ENCODE peak calls at places on chromosome 19, in four cellular contexts. N, V, K and F are unnamed samples.

GRCh38 chr19:39166571-39167391 is 30.0 kb upstream of the NCCRP1 start:
- DNase-seq in N (no peak), V (no peak), K (no peak), F (no peak)

GRCh38 chr19:31408460-31409124 is 59.4 kb upstream of the TSHZ3 start:
- DNase-seq in N (no peak), V (no peak), K (peak), F (no peak)

GRCh38 chr19:12555456-12555930 is 4.2 kb upstream of the ZNF564 start:
- DNase-seq in N (no peak), V (no peak), K (no peak), F (no peak)

GRCh38 chr19:44696939-44697669 is 1.8 kb upstream of the CEACAM16 start:
- DNase-seq in N (no peak), V (no peak), K (no peak), F (no peak)

GRCh38 chr19:55490478-55491436 is 2.5 kb downstream of the SSC5D start:
- DNase-seq in N (no peak), V (no peak), K (no peak), F (no peak)

GRCh38 chr19:50551713-50552187 is 16.5 kb downstream of the LRRC4B start:
- DNase-seq in N (no peak), V (no peak), K (no peak), F (no peak)

GRCh38 chr19:5645409-5645808 is 22.5 kb downstream of the SAFB start:
- DNase-seq in N (no peak), V (no peak), K (no peak), F (no peak)

GRCh38 chr19:19948800-19949199 is 48.1 kb downstream of the ZNF93 start:
- DNase-seq in N (no peak), V (no peak), K (no peak), F (no peak)

GRCh38 chr19:45471116-45471865 is 3.5 kb downstream of the FOSB start:
- DNase-seq in N (no peak), V (no peak), K (no peak), F (no peak)

GRCh38 chr19:49056101-49056901 is 1.2 kb downstream of the CGB7 start:
- DNase-seq in N (peak), V (peak), K (peak), F (peak)

GRCh38 chr19:47002853-47003610 is 16.6 kb upstream of the NPAS1 start:
- DNase-seq in N (no peak), V (no peak), K (no peak), F (no peak)

GRCh38 chr19:4732680-4733114 is 9.1 kb upstream of the DPP9 start:
- DNase-seq in N (peak), V (peak), K (no peak), F (no peak)

GRCh38 chr19:46901701-46902401 is 41.1 kb downstream of the ARHGAP35 start:
- DNase-seq in N (no peak), V (no peak), K (no peak), F (no peak)

GRCh38 chr19:54354761-54355160 is 10.0 kb downstream of the LAIR1 start:
- DNase-seq in N (no peak), V (no peak), K (no peak), F (no peak)

GRCh38 chr19:5048727-5049553 is 80.0 kb downstream of the KDM4B start:
- DNase-seq in N (no peak), V (no peak), K (peak), F (peak)

GRCh38 chr19:10091370-10091687 is 5.2 kb downstream of the SHFL start:
- DNase-seq in N (no peak), V (no peak), K (no peak), F (no peak)

GRCh38 chr19:33799507-33799906 is 2.8 kb downstream of the KCTD15 start:
- DNase-seq in N (no peak), V (no peak), K (no peak), F (no peak)

GRCh38 chr19:31347828-31348314 is 1.4 kb downstream of the TSHZ3 start:
- DNase-seq in N (no peak), V (no peak), K (no peak), F (no peak)

GRCh38 chr19:17572640-17573039 is 17.2 kb downstream of the COLGALT1 start:
- DNase-seq in N (no peak), V (no peak), K (no peak), F (no peak)

GRCh38 chr19:14116525-14116917 is 1.0 kb downstream of the PRKACA start:
- DNase-seq in N (no peak), V (no peak), K (no peak), F (no peak)

GRCh38 chr19:35882074-35882832 is 13.9 kb downstream of the APLP1 start:
- DNase-seq in N (peak), V (no peak), K (peak), F (no peak)

GRCh38 chr19:38095411-38096308 is 128.4 kb downstream of the DPF1 start:
- DNase-seq in N (peak), V (peak), K (peak), F (peak)

GRCh38 chr19:7083076-7083956 is 13.8 kb downstream of the ZNF557 start:
- DNase-seq in N (no peak), V (no peak), K (peak), F (no peak)

GRCh38 chr19:49407079-49407478 is 16.2 kb downstream of the PTH2 start:
- DNase-seq in N (no peak), V (no peak), K (no peak), F (no peak)

GRCh38 chr19:3082331-3082730 is 11.8 kb upstream of the GNA11 start:
- DNase-seq in N (no peak), V (no peak), K (no peak), F (no peak)

GRCh38 chr19:29626386-29626785 is 20.3 kb downstream of the POP4 start:
- DNase-seq in N (no peak), V (no peak), K (no peak), F (no peak)

GRCh38 chr19:14347999-14348889 is 33.0 kb upstream of the ADGRE5 start:
- DNase-seq in N (no peak), V (peak), K (no peak), F (peak)

GRCh38 chr19:13215572-13216380 is 65.6 kb downstream of the IER2 start:
- DNase-seq in N (no peak), V (no peak), K (no peak), F (no peak)

GRCh38 chr19:38731654-38732301 is 12.5 kb downstream of the CAPN12 start:
- DNase-seq in N (no peak), V (no peak), K (no peak), F (peak)

GRCh38 chr19:38898788-38899446 is 501 bp downstream of the SIRT2 start:
- DNase-seq in N (no peak), V (no peak), K (peak), F (no peak)

GRCh38 chr19:52211203-52211602 is 21.4 kb downstream of the PPP2R1A start:
- DNase-seq in N (no peak), V (no peak), K (no peak), F (no peak)

GRCh38 chr19:36819130-36819630 is 19.0 kb downstream of the ZNF790 start:
- DNase-seq in N (no peak), V (no peak), K (no peak), F (no peak)

GRCh38 chr19:55179570-55180484 is at the start of gene SYT5:
- DNase-seq in N (no peak), V (peak), K (no peak), F (no peak)

GRCh38 chr19:12975221-12975756 is 5.9 kb downstream of the DAND5 start:
- DNase-seq in N (no peak), V (no peak), K (no peak), F (no peak)

GRCh38 chr19:4474504-4475136 is 2.5 kb downstream of the HDGFL2 start:
- DNase-seq in N (no peak), V (no peak), K (peak), F (no peak)

GRCh38 chr19:18167975-18168645 is 5.5 kb upstream of the IFI30 start:
- DNase-seq in N (no peak), V (no peak), K (peak), F (no peak)

DNA sequence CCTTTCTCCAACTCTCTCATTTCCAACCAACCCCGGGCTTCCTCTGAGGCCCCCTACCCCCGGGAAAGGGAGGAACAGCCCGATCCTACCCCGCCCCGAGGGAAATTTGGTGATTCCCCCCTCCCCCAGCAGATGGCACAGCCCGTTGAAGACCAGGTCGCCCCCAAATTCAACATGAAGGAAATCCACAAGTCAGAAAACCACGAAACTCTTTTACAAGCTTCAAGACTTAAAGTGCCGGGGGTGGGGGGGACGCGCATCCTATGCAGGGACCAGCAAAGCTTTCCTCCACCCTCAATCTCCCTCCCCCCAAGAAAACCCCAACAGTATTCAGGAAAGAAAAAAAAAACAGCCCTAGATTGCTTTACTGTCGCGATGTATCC is 1.8 kb downstream of the TCF3 start:
- DNase-seq in N (no peak), V (no peak), K (no peak), F (no peak)
- TF ChIP-seq CTCF in N (peak), V (no peak), K (peak), F (no peak)

GRCh38 chr19:1189419-1189818 is 15.4 kb upstream of the SBNO2 start:
- DNase-seq in N (peak), V (peak), K (no peak), F (no peak)
- TF ChIP-seq CTCF in N (no peak), V (no peak), K (no peak), F (no peak)

GRCh38 chr19:8617984-8618383 is 7.5 kb upstream of the ADAMTS10 start:
- DNase-seq in N (no peak), V (no peak), K (no peak), F (no peak)
- TF ChIP-seq CTCF in N (no peak), V (no peak), K (no peak), F (no peak)

GRCh38 chr19:40234429-40235237 is 8.1 kb upstream of the CCNP start:
- DNase-seq in N (no peak), V (no peak), K (no peak), F (no peak)

GRCh38 chr19:40236026-40236355 is 9.5 kb upstream of the CCNP start:
- DNase-seq in N (no peak), V (no peak), K (no peak), F (no peak)

GRCh38 chr19:40233811-40234389 is 7.4 kb upstream of the CCNP start:
- DNase-seq in N (no peak), V (no peak), K (no peak), F (no peak)

GRCh38 chr19:40236366-40236765 is 9.9 kb upstream of the CCNP start:
- DNase-seq in N (no peak), V (no peak), K (no peak), F (no peak)

DNA sequence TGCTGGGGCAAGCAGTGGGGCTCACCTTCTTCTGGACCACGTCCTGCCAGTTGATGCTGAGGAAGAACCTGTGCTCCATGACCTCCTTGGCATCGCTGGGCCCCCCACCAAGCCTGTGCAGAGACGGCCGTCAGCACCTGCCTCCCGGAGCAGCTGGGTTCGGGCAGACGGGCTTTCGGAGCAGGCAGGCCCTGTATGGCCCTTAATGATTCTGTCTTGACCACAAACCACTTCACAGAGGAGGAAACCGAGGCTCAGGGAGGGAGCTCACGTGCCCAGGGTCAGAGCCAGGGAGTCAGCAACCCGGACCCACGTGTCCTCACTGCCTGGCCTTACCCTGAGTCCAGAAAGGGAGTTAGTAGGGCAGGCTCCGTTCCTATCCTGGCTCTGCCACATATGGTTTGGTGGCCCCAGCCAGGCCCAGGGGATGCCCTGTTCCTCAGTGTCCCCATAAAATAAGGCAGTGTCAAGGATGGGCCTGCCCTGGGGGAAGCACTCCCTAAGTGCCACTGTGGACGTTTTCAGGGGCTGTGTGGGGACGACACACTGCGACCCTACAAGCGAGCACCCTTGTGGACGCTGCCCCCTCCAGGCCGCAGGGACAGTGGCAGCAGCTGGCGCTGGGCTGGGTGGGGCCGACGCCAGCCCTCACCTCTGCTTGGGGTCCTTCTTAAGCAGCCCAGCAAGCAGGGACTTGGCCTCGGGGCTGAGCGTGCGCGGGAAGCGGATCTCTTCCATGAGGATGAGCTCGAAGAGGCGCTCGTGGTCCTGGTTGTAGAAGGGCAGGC is 8.9 kb upstream of the CCNP start:
- DNase-seq in N (no peak), V (no peak), K (no peak), F (peak)
- TF ChIP-seq CTCF in N (peak), V (no peak), K (peak), F (no peak)

GRCh38 chr19:41745761-41746160 is 9.6 kb upstream of the CEACAM6 start:
- DNase-seq in N (no peak), V (no peak), K (no peak), F (no peak)

GRCh38 chr19:41744850-41745249 is 10.5 kb upstream of the CEACAM6 start:
- DNase-seq in N (no peak), V (no peak), K (no peak), F (no peak)

GRCh38 chr19:41748012-41748411 is 7.3 kb upstream of the CEACAM6 start:
- DNase-seq in N (no peak), V (no peak), K (no peak), F (no peak)

GRCh38 chr19:41741244-41741554 is 14.1 kb upstream of the CEACAM6 start:
- DNase-seq in N (no peak), V (no peak), K (no peak), F (no peak)

DNA sequence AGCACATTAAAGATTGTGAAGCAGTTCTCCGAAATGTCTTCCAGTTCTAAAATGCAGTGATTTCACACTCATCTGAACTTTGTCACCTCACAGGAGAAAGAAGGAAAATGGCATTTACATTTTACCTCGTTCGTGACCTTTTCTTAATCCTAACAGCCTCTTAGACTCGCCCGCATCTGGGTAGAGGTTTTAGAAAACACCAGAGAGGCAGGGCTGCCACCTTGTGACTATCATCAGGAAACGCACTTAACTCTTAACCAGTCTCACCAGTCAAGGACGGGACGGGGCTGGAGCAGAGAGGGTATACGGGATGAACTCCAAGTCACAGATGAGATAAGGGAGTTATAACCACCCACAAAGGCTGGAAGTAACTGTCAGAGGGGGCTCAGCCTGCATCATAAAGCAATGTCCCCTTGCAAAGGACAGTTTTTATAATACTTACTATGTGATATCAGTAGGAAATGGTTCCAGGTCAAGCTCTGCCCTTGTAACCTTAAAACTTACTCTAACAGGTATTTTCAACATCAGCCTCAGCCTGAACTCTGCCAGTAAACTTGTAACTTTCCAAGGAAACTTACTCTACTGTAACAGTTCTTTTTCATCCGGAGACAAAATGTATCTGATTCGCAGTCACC is 8.6 kb upstream of the CEACAM6 start:
- DNase-seq in N (peak), V (peak), K (peak), F (no peak)
- TF ChIP-seq CTCF in N (peak), V (peak), K (peak), F (peak)

GRCh38 chr19:57403737-57404537 is 7.0 kb upstream of the ZNF17 start:
- DNase-seq in N (no peak), V (no peak), K (no peak), F (no peak)

GRCh38 chr19:57410748-57411671 is at the start of gene ZNF17:
- DNase-seq in N (peak), V (peak), K (peak), F (peak)

DNA sequence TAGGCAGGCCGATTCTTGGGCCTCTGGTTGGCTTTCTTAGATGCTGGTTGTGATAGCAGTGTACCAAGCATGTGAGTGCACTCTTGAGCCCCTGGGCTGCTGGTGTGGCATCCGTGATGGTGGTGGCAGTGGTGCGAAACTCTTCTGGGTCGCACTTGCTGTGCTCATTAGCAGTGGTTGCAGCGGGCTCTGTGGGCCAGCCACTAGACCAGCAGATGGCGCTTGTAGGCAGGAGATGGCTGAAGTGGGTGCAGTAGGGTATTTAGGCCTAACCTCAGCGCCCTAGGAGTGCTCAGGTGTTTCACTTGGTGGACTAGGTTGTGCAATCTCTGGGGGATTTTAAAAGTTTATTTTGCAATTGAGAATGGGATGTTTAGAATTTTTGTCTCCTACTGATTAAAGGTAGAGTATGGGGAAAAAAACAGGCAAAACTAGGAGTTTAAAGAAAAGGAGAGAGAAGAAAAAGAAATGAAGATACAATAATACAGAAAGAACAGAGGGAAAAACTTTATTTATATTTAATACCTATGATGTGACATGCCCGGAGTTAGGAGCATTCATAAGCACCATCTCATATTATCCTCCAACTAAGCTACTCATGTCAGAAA is 4.3 kb upstream of the ZNF17 start:
- DNase-seq in N (peak), V (peak), K (peak), F (no peak)
- TF ChIP-seq CTCF in N (peak), V (peak), K (peak), F (no peak)